ENCODE peak calls at places on chromosomes 6 and 20, in nine cellular contexts. V is fibroblast of lung, N is left lung, C is K562, W is AG04450, Z is neural progenitor cell, Y is right lobe of liver, F is left ventricle myocardium inferior, E is tibial nerve. I is an unnamed sample. For H3K9me3, the result is how much of the 10 kb centered on the place peaks cover.

GRCh38 chr20:33803921-33804337 is 7.2 kb upstream of the CHMP4B start:
- DNase-seq in E (no peak), C (no peak), Y (no peak), F (no peak), V (peak), W (peak), Z (no peak), N (no peak), I (no peak)

GRCh38 chr6:144855812-144856531 is 570.8 kb downstream of the UTRN start:
- DNase-seq in V (no peak), N (no peak), Z (no peak), Y (no peak), C (no peak), F (no peak), E (no peak), W (no peak), I (no peak)

GRCh38 chr6:142543576-142543975 is 241.8 kb downstream of the ADGRG6 start:
- DNase-seq in E (no peak), C (no peak), Y (no peak), Z (no peak), V (no peak), F (no peak), W (no peak), N (no peak), I (no peak)

GRCh38 chr20:64228086-64228485 is 27.5 kb upstream of the PCMTD2 start:
- DNase-seq in C (no peak), V (no peak), Z (no peak), F (no peak), Y (peak), W (no peak), N (no peak), E (no peak), I (no peak)

GRCh38 chr6:53437557-53438202 is 88.9 kb upstream of the ELOVL5 start:
- DNase-seq in Y (no peak), C (peak), Z (peak), N (no peak), V (peak), E (no peak), F (no peak), W (peak), I (no peak)

GRCh38 chr6:33904050-33904827 is 100.4 kb upstream of the MLN start:
- DNase-seq in C (peak), E (no peak), F (no peak), W (no peak), Z (peak), Y (peak), V (no peak), N (peak), I (no peak)

GRCh38 chr20:19816386-19816785 is 58.3 kb downstream of the RIN2 start:
- DNase-seq in E (no peak), W (no peak), F (no peak), V (no peak), C (no peak), Y (no peak), Z (no peak), N (no peak), I (no peak)

GRCh38 chr6:16700202-16700997 is 60.9 kb downstream of the ATXN1 start:
- DNase-seq in C (no peak), N (no peak), V (no peak), Y (no peak), Z (no peak), W (no peak), F (no peak), E (no peak), I (no peak)

GRCh38 chr20:62768815-62769287 is 27.4 kb upstream of the MRGBP start:
- DNase-seq in Y (peak), V (no peak), N (no peak), E (no peak), W (peak), Z (no peak), F (no peak), C (no peak), I (no peak)

GRCh38 chr6:142764306-142764705 is 180.7 kb downstream of the HIVEP2 start:
- DNase-seq in W (no peak), V (no peak), C (no peak), F (no peak), Y (no peak), E (no peak), N (no peak), Z (no peak), I (no peak)

GRCh38 chr6:122798099-122798641 is 9.1 kb downstream of the SMPDL3A start:
- DNase-seq in N (peak), Z (no peak), Y (peak), E (no peak), W (no peak), F (no peak), V (peak), C (no peak), I (no peak)

GRCh38 chr6:109612268-109612667 is 78.7 kb downstream of the AK9 start:
- DNase-seq in F (no peak), W (no peak), N (no peak), Z (no peak), Y (no peak), C (no peak), V (no peak), E (no peak), I (no peak)

GRCh38 chr6:40674170-40674569 is 87.0 kb upstream of the LRFN2 start:
- DNase-seq in V (no peak), Y (no peak), C (no peak), E (no peak), F (no peak), N (no peak), W (no peak), Z (no peak), I (no peak)

GRCh38 chr6:2792330-2792729 is 27.1 kb downstream of the WRNIP1 start:
- DNase-seq in C (no peak), N (no peak), V (no peak), Y (no peak), F (no peak), E (no peak), W (no peak), Z (no peak), I (no peak)

GRCh38 chr6:118514689-118515088 is 33.4 kb upstream of the PLN start:
- DNase-seq in E (no peak), V (no peak), N (no peak), Z (no peak), F (peak), Y (no peak), W (no peak), C (no peak), I (no peak)

GRCh38 chr6:146803601-146804000 is 204.8 kb downstream of the ADGB start:
- DNase-seq in N (no peak), Z (no peak), V (peak), F (peak), C (peak), Y (peak), E (no peak), W (no peak), I (no peak)

DNA sequence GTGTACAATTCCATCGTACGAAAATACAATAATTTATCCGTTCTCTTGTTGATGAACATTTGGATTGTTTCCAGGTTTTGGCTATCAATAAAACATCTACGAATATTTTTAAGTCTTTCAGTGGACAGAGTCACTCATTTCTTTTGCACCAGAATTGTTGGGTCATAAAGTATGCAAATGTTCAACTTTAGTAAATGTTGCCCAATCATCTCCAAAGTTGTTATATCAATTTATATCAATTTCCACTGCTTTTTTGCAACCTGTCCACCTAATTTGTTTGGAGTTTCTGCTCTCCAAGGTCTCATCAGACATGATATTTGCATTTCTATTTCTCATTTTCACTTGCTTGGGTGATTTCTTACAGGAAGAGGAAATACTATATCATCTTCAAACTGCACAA is 10.5 kb downstream of the TMEM239 start:
- DNase-seq in C (no peak), Y (no peak), N (no peak), W (no peak), Z (no peak), E (no peak), F (no peak), V (no peak), I (no peak)
- TF ChIP-seq CTCF in C (no peak), Y (no peak), N (no peak), W (no peak), Z (no peak), E (no peak), F (no peak), V (no peak), I (no peak)

GRCh38 chr6:140500864-140501263 is 1126.4 kb upstream of the CITED2 start:
- DNase-seq in F (no peak), V (no peak), W (no peak), Y (no peak), Z (no peak), E (no peak), N (no peak), C (no peak), I (no peak)

GRCh38 chr6:140499607-140500006 is 1125.2 kb upstream of the CITED2 start:
- DNase-seq in V (no peak), E (no peak), N (no peak), W (no peak), Y (no peak), C (no peak), F (no peak), Z (no peak), I (no peak)

DNA sequence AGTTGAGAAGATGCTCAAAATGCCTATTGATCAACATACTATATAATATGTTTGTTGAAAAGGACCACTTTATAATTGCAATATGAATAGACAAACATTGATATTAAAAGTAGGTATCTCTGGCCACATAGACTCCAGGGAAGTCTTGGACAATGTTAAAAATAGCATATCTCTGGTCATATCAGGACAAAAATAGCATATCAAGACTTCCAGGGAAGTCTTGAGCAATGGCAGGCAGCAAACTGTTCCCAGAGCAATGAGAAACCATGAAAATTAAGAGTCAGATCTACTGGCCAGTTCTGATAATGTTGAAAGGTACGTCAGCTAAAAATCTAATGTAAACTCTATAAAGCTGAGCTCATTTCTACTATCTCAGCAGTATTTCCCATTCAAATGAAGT is 1130.3 kb upstream of the CITED2 start:
- DNase-seq in V (no peak), Y (no peak), Z (no peak), E (no peak), N (no peak), C (no peak), W (no peak), F (no peak), I (no peak)
- H3K9me3 ChIP-seq in V (under half), Y (under half), Z (under half), E (under half), N (under half), C (under half), W (under half), F (under half), I (under half)

GRCh38 chr20:2084703-2085102 is 16.9 kb upstream of the STK35 start:
- DNase-seq in E (no peak), W (no peak), Y (no peak), V (peak), F (no peak), C (no peak), Z (no peak), N (peak), I (no peak)

GRCh38 chr20:2086980-2087377 is 14.6 kb upstream of the STK35 start:
- DNase-seq in Z (no peak), F (no peak), N (no peak), V (no peak), Y (no peak), C (no peak), E (no peak), W (no peak), I (no peak)

GRCh38 chr20:2089447-2089846 is 12.2 kb upstream of the STK35 start:
- DNase-seq in Y (no peak), F (no peak), W (no peak), Z (no peak), E (no peak), V (no peak), C (no peak), N (no peak), I (no peak)

GRCh38 chr20:2088904-2089303 is 12.7 kb upstream of the STK35 start:
- DNase-seq in Z (peak), V (no peak), E (no peak), Y (no peak), N (no peak), W (no peak), C (no peak), F (no peak), I (no peak)

DNA sequence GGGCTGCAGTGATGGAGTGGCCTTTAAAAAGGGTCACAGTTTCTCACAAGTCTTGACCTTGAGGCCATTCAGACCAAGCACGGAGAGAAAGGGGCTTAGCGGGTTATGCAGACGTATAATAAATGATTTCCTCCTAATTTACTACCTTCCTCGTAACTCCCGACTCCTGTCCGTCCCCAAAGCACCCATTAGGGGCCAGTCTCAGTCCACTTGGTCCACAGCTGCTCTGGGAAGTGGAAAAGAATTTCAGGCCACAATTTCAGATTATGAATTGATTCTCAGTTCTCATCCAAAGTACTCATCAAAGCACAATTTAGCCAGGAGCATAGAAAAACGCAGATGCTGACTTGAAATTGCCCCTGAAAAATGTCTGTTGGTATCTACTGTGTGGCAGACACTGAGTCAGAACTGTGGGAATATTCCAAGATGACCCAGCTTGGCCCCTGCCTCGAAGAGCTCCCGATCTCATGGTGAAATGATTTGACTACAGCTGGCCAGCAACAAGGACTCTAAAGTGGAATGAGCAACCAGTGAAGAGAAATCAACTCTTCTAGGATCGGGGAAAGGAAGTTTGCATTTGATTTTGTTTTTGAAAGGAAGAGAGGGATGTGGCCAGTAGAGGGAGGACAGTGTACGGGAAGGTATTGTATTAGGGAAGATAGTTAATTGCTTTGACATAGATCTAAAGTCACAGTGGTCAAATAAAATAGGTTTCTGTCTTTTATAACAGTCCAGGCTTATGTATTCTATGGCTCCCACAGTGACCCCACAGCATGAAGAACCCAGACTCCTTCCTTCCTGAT is 15.2 kb upstream of the STK35 start:
- DNase-seq in V (no peak), W (no peak), C (no peak), F (no peak), N (no peak), Z (no peak), Y (no peak), E (no peak), I (no peak)
- TF ChIP-seq CTCF in V (peak), W (peak), C (no peak), F (peak), N (no peak), Z (peak), Y (no peak), E (peak), I (peak)

GRCh38 chr20:58524814-58525213 is 9.6 kb upstream of the APCDD1L start:
- DNase-seq in E (no peak), Y (no peak), W (peak), Z (no peak), C (no peak), N (no peak), V (peak), F (no peak), I (no peak)

GRCh38 chr20:58523916-58524315 is 8.7 kb upstream of the APCDD1L start:
- DNase-seq in Z (peak), E (no peak), F (no peak), V (peak), Y (no peak), W (no peak), N (no peak), C (no peak), I (no peak)

GRCh38 chr20:58528412-58528811 is 13.2 kb upstream of the APCDD1L start:
- DNase-seq in Z (no peak), N (no peak), F (no peak), E (no peak), W (no peak), Y (no peak), V (no peak), C (no peak), I (no peak)

GRCh38 chr20:58523072-58523681 is 8.0 kb upstream of the APCDD1L start:
- DNase-seq in N (no peak), C (no peak), W (no peak), E (no peak), V (peak), F (no peak), Y (no peak), Z (peak), I (no peak)

GRCh38 chr20:58526411-58526810 is 11.2 kb upstream of the APCDD1L start:
- DNase-seq in C (no peak), E (no peak), Y (no peak), Z (no peak), V (no peak), F (no peak), N (no peak), W (no peak), I (no peak)
- H3K9me3 ChIP-seq in C (under half), E (under half), Y (under half), Z (under half), V (under half), F (half or more), N (under half), W (under half), I (under half)

GRCh38 chr20:61260905-61261304 is 8.8 kb downstream of the CDH4 start:
- DNase-seq in V (no peak), Y (no peak), Z (peak), E (no peak), W (no peak), F (no peak), N (no peak), C (no peak), I (no peak)
- TF ChIP-seq CTCF in V (no peak), Y (no peak), Z (peak), E (no peak), W (peak), F (no peak), N (no peak), C (peak), I (no peak)

GRCh38 chr6:22789315-22789714 is 219.9 kb downstream of the HDGFL1 start:
- DNase-seq in C (no peak), F (no peak), W (no peak), V (no peak), Z (no peak), Y (no peak), N (no peak), E (no peak), I (no peak)

GRCh38 chr6:22783921-22784320 is 214.6 kb downstream of the HDGFL1 start:
- DNase-seq in N (no peak), E (no peak), V (peak), C (no peak), F (no peak), Z (no peak), W (no peak), Y (no peak), I (no peak)

GRCh38 chr6:22784611-22785010 is 215.2 kb downstream of the HDGFL1 start:
- DNase-seq in V (peak), Y (no peak), E (no peak), F (no peak), W (peak), Z (peak), C (no peak), N (no peak), I (no peak)

GRCh38 chr6:22785036-22785435 is 215.7 kb downstream of the HDGFL1 start:
- DNase-seq in F (no peak), Y (no peak), V (peak), Z (peak), C (no peak), N (no peak), E (no peak), W (no peak), I (no peak)

GRCh38 chr6:22788038-22788437 is 218.7 kb downstream of the HDGFL1 start:
- DNase-seq in C (no peak), V (no peak), W (no peak), N (no peak), F (no peak), E (no peak), Z (no peak), Y (no peak), I (no peak)
- H3K9me3 ChIP-seq in C (under half), V (under half), W (under half), N (under half), F (under half), E (under half), Z (under half), Y (under half), I (under half)

DNA sequence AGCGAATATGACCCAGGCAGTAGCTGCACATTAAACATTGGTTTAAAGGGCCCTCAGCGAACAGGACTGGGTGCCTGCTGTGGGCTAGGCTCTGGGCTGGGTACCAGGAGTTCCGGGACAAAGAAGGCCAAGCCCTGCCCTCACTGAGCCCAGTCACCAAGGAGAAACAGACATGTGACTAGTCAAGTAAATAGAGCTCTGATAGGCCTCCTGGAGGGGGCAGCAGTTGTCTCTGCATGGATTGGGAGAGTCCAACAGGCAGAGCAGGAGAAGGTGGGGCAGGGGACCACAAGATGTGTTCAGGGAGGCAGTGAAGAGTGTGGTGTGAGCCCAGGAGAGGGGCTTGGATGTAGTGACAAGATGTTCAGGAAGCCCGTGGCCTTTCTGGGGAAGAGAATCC is 3.1 kb downstream of the HM13 start:
- DNase-seq in N (peak), E (peak), F (peak), Z (peak), Y (peak), V (peak), C (peak), W (no peak), I (no peak)
- TF ChIP-seq CTCF in N (no peak), E (no peak), F (no peak), Z (peak), Y (no peak), V (peak), C (peak), W (peak), I (no peak)

GRCh38 chr20:55761787-55762186 is 243.5 kb downstream of the CBLN4 start:
- DNase-seq in W (no peak), E (no peak), F (no peak), C (no peak), N (no peak), V (no peak), Y (no peak), Z (no peak), I (no peak)
- H3K9me3 ChIP-seq in W (under half), E (under half), F (under half), C (under half), N (under half), V (under half), Y (under half), Z (under half), I (under half)

DNA sequence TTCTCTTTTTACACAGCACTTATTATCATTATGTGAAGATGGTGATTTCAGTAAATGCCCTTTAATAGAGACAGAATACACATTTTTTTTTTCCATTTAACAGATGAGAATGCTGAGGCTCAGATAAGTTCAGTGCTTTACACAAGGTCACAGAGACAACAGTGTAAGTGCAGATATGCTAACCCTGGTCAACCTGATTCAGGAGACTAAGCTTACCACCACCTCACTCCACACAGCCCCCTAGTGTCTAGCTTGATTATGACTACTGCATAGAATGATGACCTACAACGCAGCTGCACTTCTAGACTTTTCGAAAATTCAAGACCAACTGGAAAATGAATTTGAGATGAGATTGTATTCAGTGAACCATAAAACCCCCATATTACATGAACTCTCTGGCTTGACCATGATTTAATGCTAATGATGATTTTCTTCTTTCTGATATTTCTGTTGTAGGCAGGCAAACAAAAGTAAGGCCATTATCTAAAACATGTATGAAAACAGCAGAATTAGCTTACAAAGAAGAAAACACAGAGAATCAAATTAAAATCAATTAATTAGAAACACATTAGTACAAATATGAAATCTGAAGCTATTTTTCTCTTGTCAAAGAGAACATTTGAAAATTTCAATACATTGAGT is 212.1 kb upstream of the PHACTR1 start:
- DNase-seq in V (no peak), Z (peak), C (peak), E (no peak), N (no peak), F (no peak), W (no peak), Y (no peak), I (no peak)
- TF ChIP-seq CTCF in V (peak), Z (peak), C (peak), E (no peak), N (peak), F (peak), W (peak), Y (peak), I (peak)

I was measured in esophagus squamous epithelium.